ENCODE peak calls at places on chromosomes 7 and 10, in six cellular contexts. W is SHP77, T is HT1080, Q is fibroblast of the aortic adventitia, O is ovary, S is KG1. J is an unnamed sample.

GRCh38 chr7:117322741-117323584 is at the start of gene WNT2:
- DNase-seq in W (no peak), T (no peak), Q (peak), O (no peak), S (no peak), J (peak)

GRCh38 chr10:83142074-83142563 is 997.2 kb upstream of the GHITM start:
- DNase-seq in W (no peak), T (no peak), Q (no peak), O (no peak), S (no peak), J (no peak)

GRCh38 chr7:41222704-41223103 is 480.2 kb downstream of the INHBA start:
- DNase-seq in W (no peak), T (peak), Q (peak), O (no peak), S (no peak), J (no peak)

GRCh38 chr10:3782456-3783312 is 2.3 kb downstream of the KLF6 start:
- DNase-seq in W (peak), T (peak), Q (peak), O (peak), S (peak), J (peak)

GRCh38 chr7:137893143-137893742 is 46.5 kb upstream of the DGKI start:
- DNase-seq in W (no peak), T (no peak), Q (no peak), O (no peak), S (no peak), J (no peak)

GRCh38 chr10:122326385-122326784 is 48.1 kb upstream of the PLEKHA1 start:
- DNase-seq in W (no peak), T (no peak), Q (no peak), O (no peak), S (no peak), J (no peak)

GRCh38 chr10:97608991-97609561 is 19.6 kb downstream of the C10orf62 start:
- DNase-seq in W (no peak), T (no peak), Q (no peak), O (no peak), S (no peak), J (peak)

GRCh38 chr10:118870467-118871243 is 115.9 kb upstream of the CACUL1 start:
- DNase-seq in W (no peak), T (peak), Q (peak), O (peak), S (no peak), J (peak)

GRCh38 chr10:17229967-17230682 is 2.1 kb downstream of the VIM start:
- DNase-seq in W (peak), T (peak), Q (peak), O (peak), S (peak), J (peak)

J was measured in right cardiac atrium.